ENCODE peak calls at places on chromosomes 13 and 19, in six cellular contexts. S, Z, C, Q, V and K are unnamed samples.

GRCh38 chr13:23466144-23467002 is 32.9 kb upstream of the SACS start:
- DNase-seq in S (peak; percentile 88), C (peak; percentile 67), Z (peak; percentile 73), V (peak; percentile 73), Q (peak; percentile 85), K (peak; percentile 75)

GRCh38 chr19:4208385-4209094 is 20.8 kb upstream of the EBI3 start:
- DNase-seq in Z (no peak), Q (peak; percentile 54), S (no peak), V (peak; percentile 16), C (peak; percentile 61), K (peak; percentile 45)

GRCh38 chr13:98581971-98582702 is 5.2 kb upstream of the STK24 start:
- DNase-seq in Z (no peak), C (no peak), Q (no peak), V (peak; percentile 75), S (peak; percentile 75), K (peak; percentile 60)

GRCh38 chr19:3466630-3467029 is 13.7 kb downstream of the SMIM24 start:
- DNase-seq in Z (no peak), V (no peak), C (no peak), S (peak; percentile 18), Q (no peak), K (no peak)

GRCh38 chr13:75049936-75050335 is 432.0 kb downstream of the TBC1D4 start:
- DNase-seq in S (no peak), V (peak; percentile 70), Z (no peak), Q (no peak), C (no peak), K (no peak)

GRCh38 chr13:80010286-80010831 is 330.6 kb downstream of the SPRY2 start:
- DNase-seq in Q (no peak), V (no peak), S (no peak), C (no peak), Z (no peak), K (no peak)

GRCh38 chr13:77390391-77390790 is 63.5 kb upstream of the MYCBP2 start:
- DNase-seq in C (no peak), Q (no peak), Z (no peak), S (no peak), V (no peak), K (no peak)

GRCh38 chr13:50892162-50892944 is 17.2 kb upstream of the RNASEH2B start:
- DNase-seq in V (no peak), Z (no peak), C (no peak), Q (no peak), S (no peak), K (no peak)

GRCh38 chr13:93472296-93472695 is 245.7 kb downstream of the GPC6 start:
- DNase-seq in S (no peak), Z (no peak), V (no peak), C (no peak), Q (no peak), K (no peak)

GRCh38 chr19:7679017-7679720 is 1.5 kb upstream of the TRAPPC5 start:
- DNase-seq in C (no peak), S (no peak), V (no peak), Z (no peak), Q (no peak), K (no peak)

GRCh38 chr19:4641132-4641531 is 1.8 kb downstream of the TNFAIP8L1 start:
- DNase-seq in Q (no peak), V (no peak), S (no peak), Z (no peak), C (no peak), K (no peak)

GRCh38 chr13:98384739-98385138 is 192.2 kb downstream of the STK24 start:
- DNase-seq in S (peak; percentile 4), Z (no peak), C (no peak), Q (no peak), V (peak; percentile 69), K (peak; percentile 5)

GRCh38 chr19:17205237-17206140 is 9.7 kb upstream of the USE1 start:
- DNase-seq in Z (no peak), Q (peak; percentile 75), S (peak; percentile 64), V (no peak), C (peak; percentile 78), K (peak; percentile 23)

GRCh38 chr13:113956571-113956970 is 17.3 kb downstream of the C13orf46 start:
- DNase-seq in V (no peak), C (no peak), Q (no peak), Z (no peak), S (no peak), K (no peak)

GRCh38 chr13:38753878-38754277 is 67.0 kb downstream of the FREM2 start:
- DNase-seq in C (no peak), V (no peak), Z (no peak), Q (peak; percentile 24), S (no peak), K (peak; percentile 23)

GRCh38 chr19:29662604-29663404 is 2.5 kb upstream of the PLEKHF1 start:
- DNase-seq in Z (no peak), Q (no peak), C (no peak), V (peak; percentile 95), S (peak; percentile 93), K (peak; percentile 82)

GRCh38 chr13:77729502-77730221 is 32.2 kb downstream of the SLAIN1 start:
- DNase-seq in V (no peak), S (no peak), C (no peak), Z (peak; percentile 64), Q (no peak), K (no peak)

GRCh38 chr13:37295573-37295972 is 190.1 kb upstream of the CSNK1A1L start:
- DNase-seq in S (no peak), V (no peak), Q (no peak), C (no peak), Z (no peak), K (no peak)

GRCh38 chr19:2552859-2553258 is 76.9 kb downstream of the GADD45B start:
- DNase-seq in C (no peak), Z (peak; percentile 86), V (no peak), Q (no peak), S (no peak), K (no peak)

GRCh38 chr19:17686027-17686511 is 2.1 kb downstream of the UNC13A start:
- DNase-seq in V (no peak), Z (no peak), C (peak; percentile 58), S (no peak), Q (peak; percentile 39), K (no peak)

GRCh38 chr19:14112809-14113385 is 4.7 kb downstream of the PRKACA start:
- DNase-seq in S (no peak), Q (no peak), V (no peak), Z (no peak), C (no peak), K (no peak)
- H3K9ac ChIP-seq in S (peak overlapping the region; percentile 23), Q (no peak overlapping the region), V (peak overlapping the region; percentile 17), Z (no peak overlapping the region), C (no peak overlapping the region), K (no peak overlapping the region)

GRCh38 chr13:24788538-24788937 is 24.6 kb downstream of the RNF17 start:
- DNase-seq in V (no peak), Z (no peak), S (no peak), Q (no peak), C (no peak), K (peak; percentile 28)

GRCh38 chr13:24784319-24784718 is 20.4 kb downstream of the RNF17 start:
- DNase-seq in Q (no peak), V (no peak), S (no peak), C (no peak), Z (no peak), K (peak; percentile 49)
- H3K27ac ChIP-seq in Q (no peak overlapping the region), V (no peak overlapping the region), S (no peak overlapping the region), C (no peak overlapping the region), Z (no peak overlapping the region), K (no peak overlapping the region)

DNA sequence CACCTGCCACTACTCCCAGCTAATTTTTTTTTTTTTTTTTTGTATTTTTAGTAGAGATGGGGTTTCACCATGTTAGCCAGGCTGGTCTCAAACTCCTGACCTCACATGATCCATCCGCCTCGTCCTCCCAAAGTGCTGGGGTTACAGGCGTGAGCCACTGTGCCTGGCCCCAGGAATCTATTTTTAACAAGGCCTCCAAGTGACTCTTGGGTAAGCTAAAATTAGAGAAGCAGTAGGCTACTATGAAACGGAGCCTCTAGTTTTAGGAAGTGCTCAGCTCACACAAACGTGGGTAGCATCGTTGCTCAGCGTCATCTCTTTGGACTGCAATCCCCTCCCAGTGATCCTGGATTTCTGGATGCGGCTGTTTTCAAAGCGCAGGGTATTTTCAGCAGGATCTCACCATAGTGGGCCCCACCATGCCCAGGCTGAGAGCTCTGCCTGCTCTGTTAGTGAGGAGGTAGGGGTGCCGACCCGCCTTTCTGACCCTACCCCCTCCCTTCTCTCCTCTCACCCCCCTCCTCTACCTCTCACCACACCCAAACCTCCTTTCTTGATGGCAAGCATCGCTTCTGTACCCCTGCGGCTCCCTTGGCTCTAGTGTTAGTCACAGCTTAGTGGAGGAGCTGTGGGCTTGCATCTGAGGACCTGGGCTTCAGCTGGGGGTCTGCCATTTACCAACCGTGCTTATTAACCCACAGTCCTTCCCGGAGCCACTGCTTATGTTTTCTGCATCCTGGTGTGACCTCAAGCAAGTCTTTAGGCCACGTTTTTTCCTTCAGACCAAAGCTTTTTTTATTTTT is 34.2 kb downstream of the GJA3 start:
- DNase-seq in S (no peak), V (no peak), Z (no peak), Q (no peak), C (peak; percentile 27), K (no peak)
- H3K9ac ChIP-seq in S (no peak overlapping the region), V (no peak overlapping the region), Z (no peak overlapping the region), Q (no peak overlapping the region), C (no peak overlapping the region), K (no peak overlapping the region)

DNA sequence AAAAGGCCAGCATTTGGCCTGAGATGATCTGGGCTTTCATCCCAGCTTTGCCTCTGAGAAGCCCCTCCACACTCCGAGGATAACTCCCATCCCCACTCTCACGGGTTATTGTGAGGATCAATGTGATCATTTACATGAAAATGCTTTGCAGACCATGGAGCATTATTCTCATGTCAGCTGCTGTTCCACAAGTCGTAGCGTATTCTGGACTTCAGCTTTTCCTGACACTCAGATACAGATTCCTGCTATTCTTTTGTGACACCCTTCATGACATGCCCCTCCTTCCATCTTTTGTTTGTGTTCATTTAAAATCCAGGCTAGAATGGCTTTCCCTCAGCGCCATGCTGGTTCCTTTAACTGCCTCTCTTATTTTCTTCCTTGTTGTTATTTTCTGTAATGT is 86.5 kb downstream of the NUFIP1 start:
- DNase-seq in Z (no peak), V (no peak), C (no peak), Q (no peak), S (no peak), K (no peak)
- H3K27ac ChIP-seq in Z (no peak overlapping the region), V (no peak overlapping the region), C (no peak overlapping the region), Q (no peak overlapping the region), S (peak overlapping the region; percentile 88), K (no peak overlapping the region)

DNA sequence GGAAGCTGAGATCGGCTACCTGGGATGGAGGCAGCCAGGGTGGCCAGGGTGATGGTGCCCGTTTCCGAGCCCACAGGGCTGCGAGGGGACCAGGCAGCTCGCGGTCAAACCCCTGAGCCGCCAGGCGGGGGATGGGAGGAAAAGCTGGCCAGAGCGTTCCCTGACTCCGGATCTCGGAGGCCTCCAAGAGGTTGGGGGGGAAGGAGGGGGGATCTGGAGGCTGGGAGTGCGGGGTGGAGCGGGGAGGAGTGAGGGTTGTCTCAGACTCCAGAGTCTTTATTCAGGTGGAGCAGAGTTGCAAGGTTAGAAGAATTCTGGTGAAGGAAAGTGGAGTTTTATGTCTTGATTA is 1.1 kb downstream of the CACNG7 start:
- DNase-seq in C (peak; percentile 71), Z (no peak), V (no peak), Q (peak; percentile 86), S (no peak), K (no peak)
- H3K9ac ChIP-seq in C (peak overlapping the region; percentile 56), Z (no peak overlapping the region), V (peak overlapping the region; percentile 52), Q (no peak overlapping the region), S (no peak overlapping the region), K (no peak overlapping the region)

GRCh38 chr13:112693831-112694497 is 4.1 kb downstream of the ATP11A start:
- DNase-seq in Q (peak; percentile 35), Z (no peak), S (peak; percentile 68), C (peak; percentile 31), V (peak; percentile 84), K (peak; percentile 47)
- H3K27ac ChIP-seq in Q (no peak overlapping the region), Z (peak overlapping the region; percentile 50), S (no peak overlapping the region), C (no peak overlapping the region), V (no peak overlapping the region), K (no peak overlapping the region)